ENCODE peak calls at places on chromosomes 5 and 9, in ten cellular contexts. M is lower leg skin, A is colonic mucosa, Y is breast epithelium, Q is lung, Z is aorta, C is GM04504, D is left ventricle myocardium superior, G is A549, T is amniotic stem cell. X is an unnamed sample.

GRCh38 chr5:156326718-156327259 is at the start of gene SGCD:
- DNase-seq in M (peak), A (peak), Y (peak), Q (no peak), Z (peak), C (peak), D (peak), G (peak), T (peak), X (no peak)

GRCh38 chr5:134525687-134526482 is 415 bp downstream of the JADE2 start:
- DNase-seq in M (peak), A (peak), Y (peak), Q (peak), Z (peak), C (no peak), D (peak), G (peak), T (peak), X (no peak)

GRCh38 chr9:9790216-9790872 is 822.5 kb downstream of the PTPRD start:
- DNase-seq in M (no peak), A (peak), Y (no peak), Q (no peak), Z (no peak), C (no peak), D (no peak), G (peak), T (no peak), X (no peak)

GRCh38 chr9:92971121-92971520 is 23.8 kb downstream of the FGD3 start:
- DNase-seq in M (peak), A (no peak), Y (peak), Q (peak), Z (no peak), C (no peak), D (no peak), G (no peak), T (no peak), X (no peak)

GRCh38 chr9:120668399-120668798 is 45.9 kb downstream of the MEGF9 start:
- DNase-seq in M (no peak), A (no peak), Y (no peak), Q (no peak), Z (no peak), C (no peak), D (no peak), G (no peak), T (no peak), X (no peak)

GRCh38 chr5:124512236-124512635 is 234.2 kb downstream of the ZNF608 start:
- DNase-seq in M (no peak), A (no peak), Y (no peak), Q (no peak), Z (no peak), C (peak), D (peak), G (no peak), T (no peak), X (peak)

GRCh38 chr5:172802585-172803176 is 31.4 kb upstream of the ERGIC1 start:
- DNase-seq in M (no peak), A (no peak), Y (no peak), Q (no peak), Z (no peak), C (no peak), D (no peak), G (no peak), T (no peak), X (no peak)

GRCh38 chr5:72015103-72015548 is 92.1 kb upstream of the MAP1B start:
- DNase-seq in M (no peak), A (peak), Y (no peak), Q (no peak), Z (no peak), C (no peak), D (peak), G (peak), T (no peak), X (peak)

GRCh38 chr9:88197016-88197415 is 58.7 kb upstream of the SPATA31C2 start:
- DNase-seq in M (peak), A (no peak), Y (no peak), Q (no peak), Z (no peak), C (peak), D (no peak), G (no peak), T (no peak), X (no peak)

GRCh38 chr5:73890569-73890968 is 264.6 kb downstream of the ARHGEF28 start:
- DNase-seq in M (no peak), A (no peak), Y (no peak), Q (no peak), Z (no peak), C (no peak), D (no peak), G (no peak), T (no peak), X (no peak)

GRCh38 chr5:157497875-157498611 is 38.0 kb downstream of the NIPAL4 start:
- DNase-seq in M (no peak), A (no peak), Y (no peak), Q (no peak), Z (no peak), C (no peak), D (no peak), G (no peak), T (no peak), X (no peak)

GRCh38 chr5:85132269-85132668 is 747.6 kb upstream of the EDIL3 start:
- DNase-seq in M (no peak), A (no peak), Y (no peak), Q (no peak), Z (no peak), C (no peak), D (no peak), G (no peak), T (peak), X (no peak)

GRCh38 chr9:12963537-12963936 is 188.7 kb downstream of the LURAP1L start:
- DNase-seq in M (no peak), A (no peak), Y (no peak), Q (no peak), Z (no peak), C (no peak), D (no peak), G (no peak), T (no peak), X (no peak)

GRCh38 chr9:37956423-37956820 is 52.5 kb upstream of the SLC25A51 start:
- DNase-seq in M (no peak), A (no peak), Y (no peak), Q (no peak), Z (peak), C (no peak), D (no peak), G (no peak), T (no peak), X (no peak)

GRCh38 chr9:14542071-14542470 is 151.2 kb downstream of the ZDHHC21 start:
- DNase-seq in M (no peak), A (no peak), Y (no peak), Q (no peak), Z (no peak), C (no peak), D (no peak), G (no peak), T (no peak), X (no peak)

GRCh38 chr9:131420913-131421312 is 27.0 kb downstream of the PRRC2B start:
- DNase-seq in M (no peak), A (no peak), Y (peak), Q (no peak), Z (peak), C (no peak), D (peak), G (peak), T (no peak), X (no peak)

GRCh38 chr5:10455273-10455670 is 13.6 kb downstream of the ROPN1L start:
- DNase-seq in M (no peak), A (no peak), Y (no peak), Q (no peak), Z (no peak), C (no peak), D (peak), G (no peak), T (no peak), X (no peak)

GRCh38 chr9:109101202-109101595 is 18.5 kb downstream of the TMEM245 start:
- DNase-seq in M (no peak), A (no peak), Y (no peak), Q (no peak), Z (no peak), C (no peak), D (no peak), G (no peak), T (no peak), X (no peak)

GRCh38 chr9:31290731-31291130 is 1093.7 kb upstream of the ACO1 start:
- DNase-seq in M (no peak), A (no peak), Y (no peak), Q (no peak), Z (no peak), C (no peak), D (no peak), G (no peak), T (no peak), X (no peak)

GRCh38 chr5:3030511-3031165 is 279.2 kb upstream of the IRX2 start:
- DNase-seq in M (peak), A (no peak), Y (no peak), Q (no peak), Z (no peak), C (no peak), D (no peak), G (no peak), T (no peak), X (no peak)

GRCh38 chr9:111728617-111729366 is 65.9 kb downstream of the SHOC1 start:
- DNase-seq in M (no peak), A (no peak), Y (no peak), Q (no peak), Z (no peak), C (peak), D (no peak), G (peak), T (peak), X (no peak)

GRCh38 chr9:14423816-14424261 is 109.9 kb upstream of the NFIB start:
- DNase-seq in M (no peak), A (no peak), Y (no peak), Q (no peak), Z (no peak), C (peak), D (no peak), G (no peak), T (no peak), X (no peak)

GRCh38 chr5:33309076-33309475 is 131.7 kb upstream of the TARS1 start:
- DNase-seq in M (no peak), A (peak), Y (no peak), Q (no peak), Z (no peak), C (no peak), D (no peak), G (no peak), T (no peak), X (no peak)

GRCh38 chr9:35027871-35028270 is 38.3 kb downstream of the DNAJB5 start:
- DNase-seq in M (no peak), A (no peak), Y (no peak), Q (no peak), Z (no peak), C (no peak), D (no peak), G (no peak), T (no peak), X (no peak)

GRCh38 chr9:77014597-77015263 is 4.7 kb upstream of the FOXB2 start:
- DNase-seq in M (no peak), A (no peak), Y (no peak), Q (no peak), Z (peak), C (no peak), D (no peak), G (no peak), T (no peak), X (no peak)

GRCh38 chr9:130598188-130598587 is 18.8 kb downstream of the FUBP3 start:
- DNase-seq in M (no peak), A (no peak), Y (no peak), Q (no peak), Z (no peak), C (no peak), D (no peak), G (no peak), T (no peak), X (no peak)

GRCh38 chr5:16737173-16737572 is 120.4 kb upstream of the RETREG1 start:
- DNase-seq in M (no peak), A (no peak), Y (no peak), Q (no peak), Z (no peak), C (no peak), D (no peak), G (no peak), T (no peak), X (no peak)

GRCh38 chr5:122707796-122708195 is 67.1 kb upstream of the SNX2 start:
- DNase-seq in M (no peak), A (no peak), Y (no peak), Q (no peak), Z (no peak), C (no peak), D (no peak), G (no peak), T (no peak), X (no peak)

GRCh38 chr5:65102826-65103673 is 334.3 kb downstream of the CWC27 start:
- DNase-seq in M (peak), A (peak), Y (peak), Q (peak), Z (peak), C (no peak), D (peak), G (peak), T (no peak), X (no peak)

GRCh38 chr5:65828507-65828906 is 97.9 kb upstream of the ERBIN start:
- DNase-seq in M (no peak), A (no peak), Y (no peak), Q (no peak), Z (no peak), C (peak), D (no peak), G (no peak), T (no peak), X (no peak)

X was measured in C1 segment of cervical spinal cord.